ENCODE peak calls at places on chromosomes 12 and 14, in six cellular contexts. X, F, K, D, Y and A are unnamed samples.
A peak's percentile ranks its signal among the peaks of the same experiment; 100 is the strongest.

GRCh38 chr14:60965402-60965801 is 15.5 kb downstream of the TRMT5 start:
- DNase-seq in Y (no peak), D (no peak), F (peak; percentile 23), X (no peak), K (no peak), A (peak; percentile 82)

GRCh38 chr12:6201199-6201608 is 1.0 kb downstream of the CD9 start:
- DNase-seq in Y (peak; percentile 59), X (peak; percentile 86), D (no peak), F (no peak), K (no peak), A (no peak)

GRCh38 chr12:72271741-72272661 is at the start of gene TRHDE:
- DNase-seq in X (peak; percentile 88), K (no peak), Y (peak; percentile 61), D (peak; percentile 60), F (peak; percentile 47), A (no peak)

GRCh38 chr14:50021261-50021660 is 95.1 kb downstream of the VCPKMT start:
- DNase-seq in X (no peak), D (no peak), F (no peak), K (no peak), Y (no peak), A (no peak)

GRCh38 chr12:62379026-62379722 is 87.5 kb upstream of the MON2 start:
- DNase-seq in D (no peak), K (no peak), Y (no peak), X (no peak), F (peak; percentile 19), A (peak; percentile 0)

GRCh38 chr14:76784881-76785280 is 23.6 kb downstream of the VASH1 start:
- DNase-seq in X (peak; percentile 94), D (peak; percentile 87), K (peak; percentile 75), Y (peak; percentile 92), F (peak; percentile 96), A (peak; percentile 44)

GRCh38 chr12:123900898-123901376 is 71.7 kb downstream of the CCDC92 start:
- DNase-seq in D (no peak), Y (no peak), X (peak; percentile 90), F (no peak), K (no peak), A (no peak)

GRCh38 chr14:70254476-70254961 is 65.8 kb upstream of the SLC8A3 start:
- DNase-seq in X (peak; percentile 83), D (no peak), Y (peak; percentile 78), K (no peak), F (no peak), A (no peak)

GRCh38 chr12:9925746-9926393 is 6.3 kb downstream of the CLEC2A start:
- DNase-seq in X (peak; percentile 41), K (peak; percentile 18), D (no peak), Y (peak; percentile 7), F (peak; percentile 50), A (peak; percentile 24)

GRCh38 chr14:105380656-105381210 is 17.6 kb upstream of the TEX22 start:
- DNase-seq in X (no peak), F (no peak), K (no peak), D (no peak), Y (no peak), A (no peak)

GRCh38 chr14:29805415-29806123 is 122.1 kb downstream of the PRKD1 start:
- DNase-seq in F (peak; percentile 64), D (peak; percentile 76), Y (no peak), X (no peak), K (peak; percentile 67), A (peak; percentile 97)

GRCh38 chr12:124757329-124757728 is 106.3 kb downstream of the SCARB1 start:
- DNase-seq in D (no peak), F (no peak), X (no peak), K (no peak), Y (no peak), A (no peak)

GRCh38 chr12:130983328-130984017 is 29.8 kb downstream of the ADGRD1 start:
- DNase-seq in Y (no peak), F (no peak), X (no peak), K (no peak), D (no peak), A (no peak)

GRCh38 chr12:82383930-82384513 is 25.7 kb downstream of the METTL25 start:
- DNase-seq in X (peak; percentile 28), D (no peak), Y (no peak), K (peak; percentile 20), F (peak; percentile 29), A (peak; percentile 17)

GRCh38 chr14:94946244-94946643 is 176.3 kb upstream of the GSC start:
- DNase-seq in D (no peak), K (no peak), F (no peak), X (no peak), Y (no peak), A (no peak)

GRCh38 chr12:6392499-6392898 is 8.5 kb downstream of the LTBR start:
- DNase-seq in Y (no peak), X (no peak), F (no peak), D (no peak), K (peak; percentile 26), A (no peak)

GRCh38 chr12:57237952-57238853 is 8.7 kb downstream of the SHMT2 start:
- DNase-seq in D (no peak), Y (peak; percentile 73), F (no peak), K (no peak), X (peak; percentile 38), A (no peak)

GRCh38 chr14:99158150-99158549 is 113.8 kb downstream of the BCL11B start:
- DNase-seq in K (no peak), D (no peak), Y (no peak), F (no peak), X (no peak), A (no peak)

GRCh38 chr14:91281346-91281745 is 36.8 kb upstream of the GPR68 start:
- DNase-seq in Y (no peak), X (no peak), F (peak; percentile 58), D (no peak), K (peak; percentile 83), A (no peak)

GRCh38 chr12:104719700-104720345 is 238.3 kb downstream of the SLC41A2 start:
- DNase-seq in D (no peak), F (no peak), X (no peak), Y (no peak), K (no peak), A (no peak)

GRCh38 chr14:99207456-99207855 is 64.5 kb downstream of the BCL11B start:
- DNase-seq in Y (no peak), K (no peak), D (no peak), F (no peak), X (no peak), A (no peak)

GRCh38 chr12:131950182-131950913 is 606 bp downstream of the EP400 start:
- DNase-seq in X (peak; percentile 54), D (no peak), K (no peak), Y (peak; percentile 79), F (peak; percentile 35), A (no peak)

GRCh38 chr12:23510484-23510883 is 439.0 kb downstream of the SOX5 start:
- DNase-seq in Y (no peak), F (no peak), K (no peak), D (no peak), X (no peak), A (no peak)